ENCODE peak calls at places on chromosomes 2 and 18, in five cellular contexts. X is EH; B is A172; U is activated naive CD4-positive, alpha-beta T cell treated with anti-CD3 and anti-CD28 coated beads for 36 hours; Z is IMR-90. C is an unnamed sample.

GRCh38 chr2:105179469-105180372 is 61.8 kb upstream of the GPR45 start:
- DNase-seq in X (peak; percentile 65), B (peak; percentile 96), U (no peak), Z (peak; percentile 71), C (no peak)

GRCh38 chr2:231708773-231709635 is 679 bp downstream of the PTMA start:
- DNase-seq in X (peak; percentile 47), B (no peak), U (peak; percentile 46), Z (peak; percentile 31), C (peak; percentile 74)

GRCh38 chr2:62382122-62382521 is 123.9 kb downstream of the TMEM17 start:
- DNase-seq in X (peak; percentile 28), B (no peak), U (no peak), Z (no peak), C (no peak)

GRCh38 chr18:23336072-23336471 is 117.0 kb upstream of the RIOK3 start:
- DNase-seq in X (no peak), B (no peak), U (no peak), Z (no peak), C (no peak)

GRCh38 chr2:25938345-25938744 is 44.0 kb downstream of the KIF3C start:
- DNase-seq in X (no peak), B (no peak), U (no peak), Z (no peak), C (no peak)

GRCh38 chr2:68762665-68763064 is 28.1 kb downstream of the ARHGAP25 start:
- DNase-seq in X (peak; percentile 14), B (peak; percentile 42), U (no peak), Z (peak; percentile 79), C (peak; percentile 29)

GRCh38 chr2:31467426-31467825 is 52.9 kb upstream of the XDH start:
- DNase-seq in X (no peak), B (no peak), U (no peak), Z (no peak), C (no peak)

GRCh38 chr2:216713691-216714411 is 18.5 kb upstream of the IGFBP5 start:
- DNase-seq in X (peak; percentile 95), B (peak; percentile 85), U (no peak), Z (peak; percentile 93), C (no peak)

GRCh38 chr2:207133862-207134519 is 31.8 kb downstream of the KLF7 start:
- DNase-seq in X (peak; percentile 95), B (peak; percentile 73), U (no peak), Z (peak; percentile 89), C (no peak)

GRCh38 chr2:71358931-71359671 is 27.5 kb downstream of the ZNF638 start:
- DNase-seq in X (peak; percentile 55), B (peak; percentile 46), U (peak; percentile 9), Z (peak; percentile 60), C (no peak)

GRCh38 chr2:85804026-85804425 is 50.2 kb downstream of the ATOH8 start:
- DNase-seq in X (no peak), B (no peak), U (no peak), Z (no peak), C (no peak)

GRCh38 chr2:119810039-119810630 is 50.4 kb downstream of the PTPN4 start:
- DNase-seq in X (no peak), B (no peak), U (no peak), Z (no peak), C (no peak)

GRCh38 chr2:214410918-214411554 is at the start of gene VWC2L:
- DNase-seq in X (peak; percentile 75), B (peak; percentile 80), U (peak; percentile 56), Z (peak; percentile 76), C (no peak)

GRCh38 chr2:227460833-227461232 is 11.1 kb upstream of the AGFG1 start:
- DNase-seq in X (peak; percentile 44), B (no peak), U (peak; percentile 33), Z (peak; percentile 36), C (no peak)

GRCh38 chr2:83055338-83056010 is 1403.6 kb downstream of the SUCLG1 start:
- DNase-seq in X (peak; percentile 70), B (peak; percentile 93), U (no peak), Z (peak; percentile 86), C (no peak)

GRCh38 chr2:72236445-72237067 is 88.9 kb upstream of the CYP26B1 start:
- DNase-seq in X (peak; percentile 90), B (peak; percentile 72), U (no peak), Z (peak; percentile 75), C (no peak)

GRCh38 chr2:165161510-165161909 is 42.3 kb downstream of the SCN3A start:
- DNase-seq in X (peak; percentile 86), B (peak; percentile 42), U (no peak), Z (peak; percentile 61), C (no peak)

GRCh38 chr2:8021942-8022341 is 659.9 kb upstream of the ID2 start:
- DNase-seq in X (peak; percentile 21), B (no peak), U (no peak), Z (no peak), C (no peak)

GRCh38 chr2:68943581-68944568 is 8.8 kb downstream of the GKN2 start:
- DNase-seq in X (peak; percentile 75), B (peak; percentile 74), U (peak; percentile 74), Z (peak; percentile 64), C (peak; percentile 45)

GRCh38 chr2:66283776-66284175 is 151.1 kb upstream of the MEIS1 start:
- DNase-seq in X (no peak), B (no peak), U (no peak), Z (no peak), C (no peak)

GRCh38 chr2:199228887-199229819 is 228.6 kb downstream of the SATB2 start:
- DNase-seq in X (peak; percentile 96), B (peak; percentile 99), U (peak; percentile 7), Z (peak; percentile 97), C (no peak)

GRCh38 chr18:77086656-77087390 is 45.8 kb downstream of the MBP start:
- DNase-seq in X (no peak), B (no peak), U (no peak), Z (no peak), C (no peak)

GRCh38 chr2:61582191-61582590 is 44.0 kb upstream of the XPO1 start:
- DNase-seq in X (no peak), B (no peak), U (no peak), Z (no peak), C (no peak)

GRCh38 chr2:216603010-216603883 is 30.0 kb upstream of the IGFBP2 start:
- DNase-seq in X (no peak), B (no peak), U (no peak), Z (no peak), C (no peak)

GRCh38 chr18:45839415-45840395 is 14.2 kb downstream of the SIGLEC15 start:
- DNase-seq in X (peak; percentile 81), B (peak; percentile 41), U (peak; percentile 49), Z (peak; percentile 80), C (no peak)

GRCh38 chr2:65177754-65178442 is 48.0 kb upstream of the RAB1A start:
- DNase-seq in X (no peak), B (peak; percentile 33), U (no peak), Z (no peak), C (no peak)

GRCh38 chr2:35343135-35343534 is 1012.4 kb upstream of the CRIM1 start:
- DNase-seq in X (no peak), B (peak; percentile 4), U (no peak), Z (no peak), C (no peak)

GRCh38 chr2:96687266-96687665 is 44.7 kb downstream of the FER1L5 start:
- DNase-seq in X (peak; percentile 29), B (no peak), U (no peak), Z (no peak), C (no peak)

GRCh38 chr2:15638720-15639119 is 47.1 kb downstream of the DDX1 start:
- DNase-seq in X (peak; percentile 89), B (peak; percentile 16), U (no peak), Z (peak; percentile 71), C (no peak)

GRCh38 chr2:217890445-217890844 is 112.3 kb downstream of the TNS1 start:
- DNase-seq in X (peak; percentile 90), B (peak; percentile 89), U (no peak), Z (peak; percentile 93), C (no peak)

C was measured in central memory CD8-positive, alpha-beta T cell.